ENCODE peak calls at places on chromosome 16, in four cellular contexts. J is heart left ventricle, Z is thoracic aorta, L is cardiac muscle cell. U is an unnamed sample.

GRCh38 chr16:15775209-15775608 is 81.6 kb downstream of the MYH11 start:
- DNase-seq in J (no peak), L (peak; percentile 44), Z (no peak), U (no peak)

GRCh38 chr16:80656161-80656560 is 115.4 kb downstream of the DYNLRB2 start:
- DNase-seq in L (no peak), Z (no peak), J (no peak), U (no peak)

GRCh38 chr16:21599994-21600773 is 807 bp downstream of the METTL9 start:
- DNase-seq in L (peak; percentile 48), Z (no peak), J (peak; percentile 44), U (no peak)

GRCh38 chr16:80804451-80805383 is at the start of gene CDYL2:
- DNase-seq in Z (no peak), J (peak; percentile 62), L (peak; percentile 53), U (no peak)

GRCh38 chr16:88856122-88856827 is 472 bp downstream of the GALNS start:
- DNase-seq in Z (no peak), L (no peak), J (peak; percentile 54), U (no peak)

GRCh38 chr16:50697881-50698767 is 4.7 kb downstream of the NOD2 start:
- DNase-seq in Z (no peak), J (peak; percentile 48), L (peak; percentile 46), U (no peak)

GRCh38 chr16:1512174-1512573 is 19.0 kb downstream of the TELO2 start:
- DNase-seq in J (no peak), Z (no peak), L (no peak), U (no peak)

GRCh38 chr16:50928065-50928464 is 186.2 kb downstream of the CYLD start:
- DNase-seq in Z (no peak), L (no peak), J (no peak), U (no peak)

GRCh38 chr16:4391635-4392381 is 20.2 kb downstream of the VASN start:
- DNase-seq in L (no peak), J (no peak), Z (no peak), U (no peak)

GRCh38 chr16:81608515-81609209 is 164.1 kb downstream of the CMIP start:
- DNase-seq in L (peak; percentile 78), J (peak; percentile 36), Z (no peak), U (peak; percentile 57)

GRCh38 chr16:797120-797420 is 3.5 kb downstream of the GNG13 start:
- DNase-seq in L (no peak), J (no peak), Z (no peak), U (no peak)

GRCh38 chr16:71796501-71796900 is 12.1 kb downstream of the AP1G1 start:
- DNase-seq in L (no peak), Z (no peak), J (no peak), U (no peak)

GRCh38 chr16:30637952-30638351 is 12.8 kb upstream of the PRR14 start:
- DNase-seq in L (peak; percentile 57), J (no peak), Z (no peak), U (no peak)

GRCh38 chr16:1674751-1675664 is 3.1 kb upstream of the JPT2 start:
- DNase-seq in J (no peak), L (peak; percentile 49), Z (no peak), U (no peak)

GRCh38 chr16:5900046-5900445 is 802.5 kb upstream of the EEF2KMT start:
- DNase-seq in L (no peak), J (no peak), Z (no peak), U (no peak)

GRCh38 chr16:59993101-59993500 is 1259.0 kb upstream of the GOT2 start:
- DNase-seq in J (no peak), L (no peak), Z (no peak), U (peak; percentile 47)

GRCh38 chr16:68921654-68922053 is 78.3 kb downstream of the TANGO6 start:
- DNase-seq in J (no peak), Z (no peak), L (peak; percentile 46), U (no peak)

GRCh38 chr16:23403547-23403946 is 49.4 kb downstream of the COG7 start:
- DNase-seq in Z (no peak), J (no peak), L (no peak), U (no peak)

GRCh38 chr16:2156849-2157224 is 1.3 kb downstream of the TRAF7 start:
- DNase-seq in L (no peak), Z (no peak), J (no peak), U (no peak)

GRCh38 chr16:29958756-29959155 is 3.1 kb upstream of the TMEM219 start:
- DNase-seq in L (no peak), J (no peak), Z (no peak), U (peak; percentile 24)

GRCh38 chr16:89308391-89309333 is 91.2 kb downstream of the ZNF778 start:
- DNase-seq in Z (no peak), L (no peak), J (peak; percentile 14), U (no peak)

GRCh38 chr16:27169511-27170071 is 33.7 kb upstream of the KDM8 start:
- DNase-seq in L (peak; percentile 95), Z (no peak), J (no peak), U (no peak)

DNA sequence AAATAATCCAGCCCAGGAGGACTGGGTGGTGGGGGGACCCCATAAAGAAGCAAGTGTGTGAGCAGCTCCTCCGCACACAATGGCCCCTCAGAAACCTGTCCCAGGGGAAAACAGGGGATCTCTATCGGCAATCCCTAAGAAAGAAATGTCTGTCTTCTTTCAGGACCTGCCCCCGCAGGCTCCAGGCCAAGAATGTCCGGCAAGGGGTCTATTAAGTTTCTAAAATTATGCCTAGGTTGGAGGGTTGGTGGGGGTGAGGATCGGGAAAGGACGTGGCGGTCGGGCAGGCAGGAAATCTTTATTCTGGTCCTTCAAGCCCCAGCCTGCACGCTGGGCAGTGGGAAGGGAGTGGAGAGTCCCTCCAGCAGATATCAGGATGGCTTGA is 23.4 kb upstream of the LITAF start:
- DNase-seq in J (no peak), Z (no peak), L (no peak), U (no peak)
- H3K4me1 ChIP-seq in J (no peaks in the 10 kb centered on the region), Z (peaks cover 9% of the 10 kb centered on the region), L (peaks cover 10% of the 10 kb centered on the region), U (no peaks in the 10 kb centered on the region)

GRCh38 chr16:11100239-11100750 is 155.7 kb downstream of the SOCS1 start:
- DNase-seq in L (peak; percentile 95), J (peak; percentile 68), Z (no peak), U (peak; percentile 77)
- TF ChIP-seq CTCF in L (peak; percentile 59), J (peak; percentile 40), Z (peak; percentile 33), U (peak; percentile 17)

GRCh38 chr16:86375370-86375769 is 135.0 kb upstream of the FOXF1 start:
- DNase-seq in L (peak; percentile 68), Z (no peak), J (no peak), U (no peak)
- H3K27ac ChIP-seq in L (no peak overlapping the region), Z (no peak overlapping the region), J (no peak overlapping the region), U (no peak overlapping the region)

GRCh38 chr16:57742543-57742942 is 7.0 kb downstream of the KATNB1 start:
- DNase-seq in Z (no peak), J (no peak), L (no peak), U (no peak)

GRCh38 chr16:57740423-57741071 is 5.0 kb downstream of the KATNB1 start:
- DNase-seq in L (no peak), J (peak; percentile 18), Z (no peak), U (no peak)

GRCh38 chr16:57739756-57740422 is 4.3 kb downstream of the KATNB1 start:
- DNase-seq in Z (no peak), J (peak; percentile 22), L (no peak), U (no peak)

GRCh38 chr16:57743458-57743857 is 7.9 kb downstream of the KATNB1 start:
- DNase-seq in L (no peak), J (peak; percentile 10), Z (no peak), U (no peak)

DNA sequence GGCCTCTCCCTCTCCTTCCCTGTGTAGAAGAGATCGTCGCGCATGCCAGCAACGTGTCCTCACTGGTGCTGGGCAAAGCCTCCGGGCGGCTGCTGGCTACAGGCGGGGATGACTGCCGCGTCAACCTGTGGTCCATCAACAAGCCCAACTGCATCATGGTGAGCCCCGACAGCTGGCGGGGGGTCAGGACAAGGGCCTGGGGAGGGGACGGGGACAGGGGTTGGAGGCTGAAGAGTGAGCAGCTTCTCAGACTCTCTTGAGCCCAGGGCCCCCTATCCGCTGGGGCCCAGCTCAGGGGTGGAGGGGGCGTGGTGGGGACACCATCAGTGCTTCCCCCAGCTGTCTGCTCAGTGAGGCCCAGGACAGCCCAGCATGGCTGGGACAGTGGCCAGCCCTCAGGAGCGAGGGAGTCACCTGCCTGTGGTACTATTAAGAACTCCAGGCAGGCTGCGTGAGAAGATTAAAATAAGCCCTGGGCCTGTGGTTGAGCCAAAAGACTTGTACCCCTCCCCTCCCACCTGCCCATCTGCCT is 6.2 kb downstream of the KATNB1 start:
- DNase-seq in L (no peak), J (peak; percentile 54), Z (no peak), U (no peak)
- H3K4me1 ChIP-seq in L (peaks cover 7% of the 10 kb centered on the region), J (peaks cover 6% of the 10 kb centered on the region), Z (peaks cover 6% of the 10 kb centered on the region), U (no peaks in the 10 kb centered on the region)

GRCh38 chr16:48523415-48524204 is 86.4 kb downstream of the N4BP1 start:
- DNase-seq in Z (no peak), L (no peak), J (no peak), U (no peak)

GRCh38 chr16:48525201-48526057 is 84.6 kb downstream of the N4BP1 start:
- DNase-seq in Z (no peak), J (no peak), L (no peak), U (peak; percentile 43)

GRCh38 chr16:48524348-48525200 is 85.4 kb downstream of the N4BP1 start:
- DNase-seq in L (no peak), J (no peak), Z (no peak), U (peak; percentile 45)

GRCh38 chr16:48526958-48527331 is 83.0 kb downstream of the N4BP1 start:
- DNase-seq in Z (no peak), L (no peak), J (no peak), U (peak; percentile 28)

GRCh38 chr16:48526058-48526957 is 83.7 kb downstream of the N4BP1 start:
- DNase-seq in Z (no peak), J (no peak), L (no peak), U (peak; percentile 50)
- TF ChIP-seq CTCF in Z (no peak), J (no peak), L (no peak), U (no peak)

GRCh38 chr16:53803451-53803850 is 99.5 kb downstream of the FTO start:
- DNase-seq in J (no peak), L (no peak), Z (no peak), U (no peak)
- H3K27ac ChIP-seq in J (no peak overlapping the region), L (no peak overlapping the region), Z (no peak overlapping the region), U (no peak overlapping the region)

GRCh38 chr16:87844374-87844733 is 25.0 kb downstream of the SLC7A5 start:
- DNase-seq in L (no peak), Z (no peak), J (peak; percentile 72), U (no peak)
- H3K4me1 ChIP-seq in L (no peaks in the 10 kb centered on the region), Z (no peaks in the 10 kb centered on the region), J (no peaks in the 10 kb centered on the region), U (no peaks in the 10 kb centered on the region)

GRCh38 chr16:56672761-56673536 is 3.3 kb downstream of the MT1H start:
- DNase-seq in L (no peak), Z (no peak), J (no peak), U (no peak)

GRCh38 chr16:56671706-56672105 is 2.1 kb downstream of the MT1H start:
- DNase-seq in J (no peak), Z (no peak), L (no peak), U (no peak)

GRCh38 chr16:56670640-56670934 is 973 bp downstream of the MT1H start:
- DNase-seq in Z (no peak), J (no peak), L (no peak), U (no peak)

GRCh38 chr16:56675685-56676210 is 6.1 kb downstream of the MT1H start:
- DNase-seq in J (no peak), L (no peak), Z (no peak), U (no peak)

DNA sequence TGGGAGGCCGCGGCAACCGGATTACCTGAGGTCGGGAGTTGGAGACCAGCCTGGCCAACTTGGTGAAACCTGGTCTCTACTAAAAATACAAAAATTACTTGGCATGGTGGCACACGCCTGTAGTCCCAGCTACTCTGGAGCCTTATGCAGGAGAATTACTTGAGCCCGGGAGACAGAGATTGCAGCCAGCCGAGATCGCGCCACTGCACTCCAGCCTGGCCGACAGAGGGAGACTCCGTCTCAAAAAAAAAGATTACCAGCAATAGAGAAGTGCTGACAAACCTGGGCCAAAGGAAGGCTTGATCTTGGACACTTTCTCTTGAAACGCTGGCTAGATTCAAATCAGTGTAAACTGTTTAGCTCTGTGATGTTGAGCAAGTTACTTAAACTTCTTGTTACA is 4.3 kb downstream of the MT1H start:
- DNase-seq in Z (no peak), J (no peak), L (peak; percentile 47), U (no peak)
- TF ChIP-seq CTCF in Z (peak; percentile 61), J (peak; percentile 62), L (peak; percentile 68), U (peak; percentile 73)

U was measured in tibial artery.